ENCODE peak calls at places on chromosome 22, in six cellular contexts. One of them, this sample, is unnamed. For H3K9me3, the result is how much of the 10 kb centered on the place peaks cover.

GRCh38 chr22:37141971-37142647 is 7.6 kb downstream of the IL2RB start:
- DNase-seq in SJSA1: no peak
- DNase-seq in WERI-Rb-1: no peak
- DNase-seq in CD8-positive, alpha-beta memory T cell: no peak
- DNase-seq in heart right ventricle: no peak
- DNase-seq in H1: no peak
- DNase-seq in this sample: no peak

GRCh38 chr22:19982991-19983578 is 33.5 kb downstream of the ARVCF start:
- DNase-seq in SJSA1: no peak
- DNase-seq in WERI-Rb-1: no peak
- DNase-seq in CD8-positive, alpha-beta memory T cell: no peak
- DNase-seq in heart right ventricle: peak
- DNase-seq in H1: no peak
- DNase-seq in this sample: peak

GRCh38 chr22:32695451-32695891 is 106.0 kb upstream of the TIMP3 start:
- DNase-seq in SJSA1: peak
- DNase-seq in WERI-Rb-1: no peak
- DNase-seq in CD8-positive, alpha-beta memory T cell: no peak
- DNase-seq in heart right ventricle: no peak
- DNase-seq in H1: no peak
- DNase-seq in this sample: no peak

GRCh38 chr22:32920032-32920628 is 118.6 kb downstream of the TIMP3 start:
- DNase-seq in SJSA1: no peak
- DNase-seq in WERI-Rb-1: no peak
- DNase-seq in CD8-positive, alpha-beta memory T cell: no peak
- DNase-seq in heart right ventricle: peak
- DNase-seq in H1: no peak
- DNase-seq in this sample: peak

GRCh38 chr22:27601195-27601594 is 200.4 kb downstream of the MN1 start:
- DNase-seq in SJSA1: no peak
- DNase-seq in WERI-Rb-1: no peak
- DNase-seq in CD8-positive, alpha-beta memory T cell: no peak
- DNase-seq in heart right ventricle: no peak
- DNase-seq in H1: no peak
- DNase-seq in this sample: no peak

GRCh38 chr22:19496324-19496630 is 16.6 kb downstream of the CDC45 start:
- DNase-seq in SJSA1: no peak
- DNase-seq in WERI-Rb-1: no peak
- DNase-seq in CD8-positive, alpha-beta memory T cell: no peak
- DNase-seq in heart right ventricle: no peak
- DNase-seq in H1: no peak
- DNase-seq in this sample: no peak

GRCh38 chr22:26064048-26064447 is 105.2 kb upstream of the SEZ6L start:
- DNase-seq in SJSA1: no peak
- DNase-seq in WERI-Rb-1: no peak
- DNase-seq in CD8-positive, alpha-beta memory T cell: no peak
- DNase-seq in heart right ventricle: no peak
- DNase-seq in H1: no peak
- DNase-seq in this sample: no peak

GRCh38 chr22:32478994-32479393 is 4.4 kb downstream of the FBXO7 start:
- DNase-seq in SJSA1: no peak
- DNase-seq in WERI-Rb-1: no peak
- DNase-seq in CD8-positive, alpha-beta memory T cell: no peak
- DNase-seq in heart right ventricle: no peak
- DNase-seq in H1: no peak
- DNase-seq in this sample: no peak

GRCh38 chr22:38853149-38853548 is 9.3 kb upstream of the NPTXR start:
- DNase-seq in SJSA1: no peak
- DNase-seq in WERI-Rb-1: no peak
- DNase-seq in CD8-positive, alpha-beta memory T cell: no peak
- DNase-seq in heart right ventricle: no peak
- DNase-seq in H1: no peak
- DNase-seq in this sample: no peak

GRCh38 chr22:34111210-34111824 is 191.0 kb upstream of the LARGE1 start:
- DNase-seq in SJSA1: peak
- DNase-seq in WERI-Rb-1: peak
- DNase-seq in CD8-positive, alpha-beta memory T cell: no peak
- DNase-seq in heart right ventricle: no peak
- DNase-seq in H1: peak
- DNase-seq in this sample: no peak

GRCh38 chr22:35835998-35836691 is 118.5 kb downstream of the APOL5 start:
- DNase-seq in SJSA1: peak
- DNase-seq in WERI-Rb-1: no peak
- DNase-seq in CD8-positive, alpha-beta memory T cell: no peak
- DNase-seq in heart right ventricle: peak
- DNase-seq in H1: no peak
- DNase-seq in this sample: no peak

GRCh38 chr22:29270475-29271271 is 2.6 kb downstream of the EWSR1 start:
- DNase-seq in SJSA1: peak
- DNase-seq in WERI-Rb-1: no peak
- DNase-seq in CD8-positive, alpha-beta memory T cell: no peak
- DNase-seq in heart right ventricle: no peak
- DNase-seq in H1: no peak
- DNase-seq in this sample: no peak

GRCh38 chr22:17782158-17782557 is 7.9 kb upstream of the BID start:
- DNase-seq in SJSA1: no peak
- DNase-seq in WERI-Rb-1: no peak
- DNase-seq in CD8-positive, alpha-beta memory T cell: no peak
- DNase-seq in heart right ventricle: no peak
- DNase-seq in H1: no peak
- DNase-seq in this sample: peak

GRCh38 chr22:35777335-35777975 is 59.8 kb downstream of the APOL5 start:
- DNase-seq in SJSA1: peak
- DNase-seq in WERI-Rb-1: no peak
- DNase-seq in CD8-positive, alpha-beta memory T cell: no peak
- DNase-seq in heart right ventricle: no peak
- DNase-seq in H1: no peak
- DNase-seq in this sample: no peak

GRCh38 chr22:27581688-27582087 is 219.9 kb downstream of the MN1 start:
- DNase-seq in SJSA1: no peak
- DNase-seq in WERI-Rb-1: no peak
- DNase-seq in CD8-positive, alpha-beta memory T cell: no peak
- DNase-seq in heart right ventricle: peak
- DNase-seq in H1: no peak
- DNase-seq in this sample: peak

GRCh38 chr22:36409911-36410756 is 22.4 kb upstream of the MYH9 start:
- DNase-seq in SJSA1: no peak
- DNase-seq in WERI-Rb-1: no peak
- DNase-seq in CD8-positive, alpha-beta memory T cell: peak
- DNase-seq in heart right ventricle: peak
- DNase-seq in H1: peak
- DNase-seq in this sample: peak

GRCh38 chr22:38732251-38732815 is 23.5 kb downstream of the SUN2 start:
- DNase-seq in SJSA1: no peak
- DNase-seq in WERI-Rb-1: no peak
- DNase-seq in CD8-positive, alpha-beta memory T cell: no peak
- DNase-seq in heart right ventricle: no peak
- DNase-seq in H1: no peak
- DNase-seq in this sample: peak

GRCh38 chr22:38504731-38505594 is 1.1 kb downstream of the DDX17 start:
- DNase-seq in SJSA1: peak
- DNase-seq in WERI-Rb-1: peak
- DNase-seq in CD8-positive, alpha-beta memory T cell: peak
- DNase-seq in heart right ventricle: peak
- DNase-seq in H1: no peak
- DNase-seq in this sample: peak

GRCh38 chr22:27810566-27810965 is 9.0 kb upstream of the MN1 start:
- DNase-seq in SJSA1: no peak
- DNase-seq in WERI-Rb-1: no peak
- DNase-seq in CD8-positive, alpha-beta memory T cell: no peak
- DNase-seq in heart right ventricle: peak
- DNase-seq in H1: no peak
- DNase-seq in this sample: peak

GRCh38 chr22:41902932-41903421 is 11.9 kb downstream of the SHISA8 start:
- DNase-seq in SJSA1: no peak
- DNase-seq in WERI-Rb-1: no peak
- DNase-seq in CD8-positive, alpha-beta memory T cell: no peak
- DNase-seq in heart right ventricle: peak
- DNase-seq in H1: no peak
- DNase-seq in this sample: peak

GRCh38 chr22:35327690-35328471 is 28.2 kb downstream of the TOM1 start:
- DNase-seq in SJSA1: no peak
- DNase-seq in WERI-Rb-1: no peak
- DNase-seq in CD8-positive, alpha-beta memory T cell: no peak
- DNase-seq in heart right ventricle: no peak
- DNase-seq in H1: no peak
- DNase-seq in this sample: peak

GRCh38 chr22:37276771-37277170 is 5.5 kb upstream of the CYTH4 start:
- DNase-seq in SJSA1: no peak
- DNase-seq in WERI-Rb-1: no peak
- DNase-seq in CD8-positive, alpha-beta memory T cell: no peak
- DNase-seq in heart right ventricle: no peak
- DNase-seq in H1: no peak
- DNase-seq in this sample: no peak

GRCh38 chr22:38652858-38653257 is 3.3 kb downstream of the FAM227A start:
- DNase-seq in SJSA1: no peak
- DNase-seq in WERI-Rb-1: no peak
- DNase-seq in CD8-positive, alpha-beta memory T cell: no peak
- DNase-seq in heart right ventricle: no peak
- DNase-seq in H1: no peak
- DNase-seq in this sample: no peak

DNA sequence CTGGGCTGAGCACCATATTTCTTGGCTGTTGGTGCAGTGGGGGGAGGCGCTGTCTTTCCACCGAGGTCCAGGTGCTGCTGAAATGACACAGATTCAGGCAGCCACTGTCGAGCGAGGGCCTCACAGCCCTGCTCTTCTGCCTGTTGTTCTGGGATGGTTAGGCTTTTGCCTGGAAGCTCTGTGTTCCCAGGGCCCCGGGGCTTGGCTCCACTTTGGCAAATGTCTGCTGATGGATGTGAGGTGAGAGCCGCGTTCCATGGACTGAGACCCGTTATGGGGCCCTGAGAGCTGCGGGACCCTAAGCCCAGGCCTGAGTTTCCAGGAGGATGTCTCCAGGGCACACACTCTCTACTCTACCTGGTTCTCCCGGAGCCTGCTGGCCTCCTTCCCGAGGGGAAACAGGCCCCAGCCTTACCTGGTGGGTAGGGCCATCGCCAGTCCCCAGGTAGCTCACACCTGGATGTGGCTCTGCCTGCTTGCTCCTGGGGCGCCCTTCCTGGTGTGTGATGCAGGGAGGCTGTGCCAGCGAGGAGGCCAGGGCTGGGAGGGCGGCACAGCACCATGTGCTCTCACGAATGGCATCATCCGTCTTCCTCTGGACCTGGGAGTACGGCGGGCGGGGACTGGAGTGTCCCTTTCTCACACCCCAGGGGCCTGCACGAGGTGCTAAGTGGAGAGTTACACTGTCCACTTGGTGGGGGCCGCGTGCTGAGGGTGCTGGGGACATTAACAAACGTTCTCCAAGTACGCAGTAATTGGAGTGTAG is 435.5 kb downstream of the TBC1D22A start:
- DNase-seq in SJSA1: no peak
- DNase-seq in WERI-Rb-1: no peak
- DNase-seq in CD8-positive, alpha-beta memory T cell: peak
- DNase-seq in heart right ventricle: no peak
- DNase-seq in H1: no peak
- DNase-seq in this sample: peak
- H3K9me3 ChIP-seq in SJSA1: under half
- H3K9me3 ChIP-seq in WERI-Rb-1: under half
- H3K9me3 ChIP-seq in CD8-positive, alpha-beta memory T cell: under half
- H3K9me3 ChIP-seq in heart right ventricle: under half
- H3K9me3 ChIP-seq in H1: half or more
- H3K9me3 ChIP-seq in this sample: under half

GRCh38 chr22:50525104-50525958 is at the start of gene SCO2:
- DNase-seq in SJSA1: peak
- DNase-seq in WERI-Rb-1: peak
- DNase-seq in CD8-positive, alpha-beta memory T cell: peak
- DNase-seq in heart right ventricle: peak
- DNase-seq in H1: peak
- DNase-seq in this sample: peak

GRCh38 chr22:50528682-50529415 is 963 bp downstream of the TYMP start:
- DNase-seq in SJSA1: no peak
- DNase-seq in WERI-Rb-1: no peak
- DNase-seq in CD8-positive, alpha-beta memory T cell: no peak
- DNase-seq in heart right ventricle: no peak
- DNase-seq in H1: peak
- DNase-seq in this sample: no peak

GRCh38 chr22:50525991-50526848 is 822 bp upstream of the SCO2 start:
- DNase-seq in SJSA1: peak
- DNase-seq in WERI-Rb-1: peak
- DNase-seq in CD8-positive, alpha-beta memory T cell: peak
- DNase-seq in heart right ventricle: peak
- DNase-seq in H1: peak
- DNase-seq in this sample: peak

GRCh38 chr22:50527921-50528681 is 1.7 kb downstream of the TYMP start:
- DNase-seq in SJSA1: no peak
- DNase-seq in WERI-Rb-1: no peak
- DNase-seq in CD8-positive, alpha-beta memory T cell: no peak
- DNase-seq in heart right ventricle: no peak
- DNase-seq in H1: no peak
- DNase-seq in this sample: peak

GRCh38 chr22:50526849-50527801 is 1.7 kb upstream of the SCO2 start:
- DNase-seq in SJSA1: no peak
- DNase-seq in WERI-Rb-1: peak
- DNase-seq in CD8-positive, alpha-beta memory T cell: no peak
- DNase-seq in heart right ventricle: peak
- DNase-seq in H1: peak
- DNase-seq in this sample: peak
- H3K4me3 ChIP-seq in SJSA1: peak
- H3K4me3 ChIP-seq in WERI-Rb-1: peak
- H3K4me3 ChIP-seq in CD8-positive, alpha-beta memory T cell: peak
- H3K4me3 ChIP-seq in heart right ventricle: peak
- H3K4me3 ChIP-seq in H1: peak
- H3K4me3 ChIP-seq in this sample: peak

GRCh38 chr22:39967103-39967829 is 7.1 kb downstream of the TMA7B start:
- DNase-seq in SJSA1: peak
- DNase-seq in WERI-Rb-1: no peak
- DNase-seq in CD8-positive, alpha-beta memory T cell: no peak
- DNase-seq in heart right ventricle: no peak
- DNase-seq in H1: no peak
- DNase-seq in this sample: no peak
- H3K27ac ChIP-seq in SJSA1: peak
- H3K27ac ChIP-seq in WERI-Rb-1: no peak
- H3K27ac ChIP-seq in CD8-positive, alpha-beta memory T cell: no peak
- H3K27ac ChIP-seq in heart right ventricle: no peak
- H3K27ac ChIP-seq in H1: no peak
- H3K27ac ChIP-seq in this sample: no peak

DNA sequence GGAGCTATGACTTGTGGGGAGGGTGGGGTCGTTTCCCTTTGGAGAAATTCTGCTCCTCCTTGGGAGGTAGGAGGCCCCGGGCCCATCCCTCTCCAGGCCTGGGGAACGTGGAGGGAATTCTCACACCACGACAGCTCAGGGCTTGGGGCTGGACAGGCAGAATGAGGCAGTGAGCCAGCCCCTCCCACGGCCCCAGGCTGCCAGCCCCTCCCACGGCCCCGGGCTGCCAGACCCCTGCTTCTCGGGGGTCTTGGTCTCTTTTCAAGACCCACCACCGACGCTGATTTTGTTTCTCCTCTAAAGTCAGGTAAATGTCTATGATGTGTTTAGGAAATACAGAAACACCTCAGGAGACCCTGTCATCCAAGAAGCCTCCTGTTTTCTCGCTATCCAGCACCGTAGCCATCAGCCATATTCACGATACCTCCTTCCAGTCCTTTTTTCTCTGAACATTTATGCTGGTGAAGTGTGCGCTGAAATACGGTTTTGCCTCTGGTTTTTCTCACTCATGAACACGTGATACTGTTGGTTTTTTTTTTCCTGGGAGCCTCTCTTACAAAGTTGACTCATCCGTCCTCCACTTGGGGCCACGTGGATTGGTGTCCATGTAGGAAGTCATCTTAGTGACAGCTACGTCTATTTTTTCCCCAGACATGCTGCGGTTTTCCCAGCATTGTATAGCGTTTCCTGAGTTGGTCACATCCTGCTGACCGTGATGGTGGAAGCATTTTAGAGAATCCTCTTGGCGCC is 1219.6 kb downstream of the BRD1 start:
- DNase-seq in SJSA1: peak
- DNase-seq in WERI-Rb-1: no peak
- DNase-seq in CD8-positive, alpha-beta memory T cell: no peak
- DNase-seq in heart right ventricle: no peak
- DNase-seq in H1: no peak
- DNase-seq in this sample: no peak
- H3K9me3 ChIP-seq in SJSA1: under half
- H3K9me3 ChIP-seq in WERI-Rb-1: under half
- H3K9me3 ChIP-seq in CD8-positive, alpha-beta memory T cell: under half
- H3K9me3 ChIP-seq in heart right ventricle: under half
- H3K9me3 ChIP-seq in H1: under half
- H3K9me3 ChIP-seq in this sample: under half

This sample was measured in psoas muscle.